ENCODE peak calls at places on chromosomes 13 and 19, in four cellular contexts. O is AG04449, T is NCI-H1048, S is midbrain. L is an unnamed sample.

GRCh38 chr19:37932985-37933953 is 26.3 kb downstream of the SIPA1L3 start:
- DNase-seq in O (no peak), T (no peak), S (no peak), L (no peak)

GRCh38 chr19:18156841-18157464 is 4.0 kb downstream of the PIK3R2 start:
- DNase-seq in O (peak), T (no peak), S (peak), L (peak)

GRCh38 chr13:60090579-60090978 is 73.1 kb downstream of the DIAPH3 start:
- DNase-seq in O (no peak), T (no peak), S (no peak), L (no peak)

GRCh38 chr13:66154981-66155380 is 1075.2 kb downstream of the PCDH9 start:
- DNase-seq in O (peak), T (no peak), S (no peak), L (no peak)

GRCh38 chr13:24254151-24254810 is 55.1 kb upstream of the C1QTNF9 start:
- DNase-seq in O (no peak), T (no peak), S (no peak), L (no peak)

GRCh38 chr19:19595171-19595701 is 23.3 kb downstream of the PBX4 start:
- DNase-seq in O (no peak), T (no peak), S (no peak), L (no peak)

GRCh38 chr13:99871249-99871898 is 100.2 kb downstream of the ZIC5 start:
- DNase-seq in O (no peak), T (no peak), S (no peak), L (no peak)

GRCh38 chr13:63636231-63636993 is 2220.8 kb upstream of the PCDH20 start:
- DNase-seq in O (no peak), T (no peak), S (no peak), L (no peak)

GRCh38 chr19:42122691-42123607 is 9.3 kb downstream of the POU2F2 start:
- DNase-seq in O (no peak), T (no peak), S (no peak), L (no peak)

GRCh38 chr19:7292950-7293794 is 1.0 kb downstream of the INSR start:
- DNase-seq in O (no peak), T (no peak), S (peak), L (peak)

GRCh38 chr13:33446821-33447481 is 161.4 kb upstream of the STARD13 start:
- DNase-seq in O (no peak), T (peak), S (no peak), L (no peak)

GRCh38 chr13:87954116-87954515 is 282.9 kb downstream of the SLITRK5 start:
- DNase-seq in O (no peak), T (no peak), S (no peak), L (no peak)

GRCh38 chr19:33558846-33559245 is 37.3 kb upstream of the PEPD start:
- DNase-seq in O (no peak), T (no peak), S (no peak), L (no peak)